ENCODE peak calls at places on chromosomes 6 and 20, in six cellular contexts. L is ovary, B is coronary artery, X is stomach, Q is fibroblast of mammary gland, C is AG10803. M is an unnamed sample.

GRCh38 chr6:150182460-150183078 is 39.7 kb downstream of the PPP1R14C start:
- DNase-seq in L (no peak), B (no peak), X (no peak), Q (no peak), C (no peak), M (no peak)

GRCh38 chr6:155187994-155188706 is 75.7 kb upstream of the CLDN20 start:
- DNase-seq in L (no peak), B (no peak), X (no peak), Q (peak; percentile 55), C (peak; percentile 46), M (no peak)

GRCh38 chr6:54717849-54718455 is 128.6 kb upstream of the FAM83B start:
- DNase-seq in L (no peak), B (no peak), X (peak; percentile 84), Q (peak; percentile 51), C (peak; percentile 33), M (peak; percentile 71)

GRCh38 chr20:51560042-51560441 is 17.5 kb upstream of the NFATC2 start:
- DNase-seq in L (no peak), B (no peak), X (no peak), Q (no peak), C (no peak), M (no peak)

GRCh38 chr20:19875746-19876145 is 117.7 kb downstream of the RIN2 start:
- DNase-seq in L (no peak), B (no peak), X (no peak), Q (peak; percentile 11), C (peak; percentile 64), M (no peak)

GRCh38 chr6:1552296-1552761 is 57.4 kb upstream of the FOXC1 start:
- DNase-seq in L (no peak), B (no peak), X (no peak), Q (peak; percentile 69), C (peak; percentile 51), M (peak; percentile 35)

GRCh38 chr6:122704086-122704485 is 75.4 kb upstream of the FABP7 start:
- DNase-seq in L (no peak), B (no peak), X (no peak), Q (no peak), C (no peak), M (no peak)

GRCh38 chr6:21679761-21680265 is 86.3 kb downstream of the SOX4 start:
- DNase-seq in L (no peak), B (no peak), X (no peak), Q (peak; percentile 55), C (peak; percentile 86), M (no peak)

GRCh38 chr6:31776961-31777666 is at the start of gene VWA7:
- DNase-seq in L (peak; percentile 78), B (no peak), X (peak; percentile 89), Q (peak; percentile 83), C (peak; percentile 56), M (peak; percentile 83)

GRCh38 chr20:47350181-47350550 is 6.3 kb downstream of the ZMYND8 start:
- DNase-seq in L (no peak), B (no peak), X (no peak), Q (no peak), C (no peak), M (peak; percentile 54)

GRCh38 chr6:42454428-42454791 is 2.7 kb upstream of the TRERF1 start:
- DNase-seq in L (no peak), B (no peak), X (peak; percentile 69), Q (no peak), C (no peak), M (no peak)

GRCh38 chr6:167795874-167796667 is 30.6 kb upstream of the AFDN start:
- DNase-seq in L (no peak), B (no peak), X (peak; percentile 84), Q (no peak), C (no peak), M (no peak)

GRCh38 chr20:7926767-7927166 is 13.5 kb downstream of the HAO1 start:
- DNase-seq in L (no peak), B (no peak), X (no peak), Q (peak; percentile 55), C (peak; percentile 58), M (peak; percentile 8)

GRCh38 chr6:156767603-156768467 is 9.3 kb upstream of the ARID1B start:
- DNase-seq in L (no peak), B (no peak), X (no peak), Q (peak; percentile 74), C (no peak), M (peak; percentile 87)

GRCh38 chr6:161549977-161550655 is 276.3 kb upstream of the AGPAT4 start:
- DNase-seq in L (no peak), B (no peak), X (no peak), Q (no peak), C (no peak), M (no peak)
- TF ChIP-seq CTCF in L (no peak), B (no peak), X (no peak), Q (no peak), C (no peak), M (no peak)

DNA sequence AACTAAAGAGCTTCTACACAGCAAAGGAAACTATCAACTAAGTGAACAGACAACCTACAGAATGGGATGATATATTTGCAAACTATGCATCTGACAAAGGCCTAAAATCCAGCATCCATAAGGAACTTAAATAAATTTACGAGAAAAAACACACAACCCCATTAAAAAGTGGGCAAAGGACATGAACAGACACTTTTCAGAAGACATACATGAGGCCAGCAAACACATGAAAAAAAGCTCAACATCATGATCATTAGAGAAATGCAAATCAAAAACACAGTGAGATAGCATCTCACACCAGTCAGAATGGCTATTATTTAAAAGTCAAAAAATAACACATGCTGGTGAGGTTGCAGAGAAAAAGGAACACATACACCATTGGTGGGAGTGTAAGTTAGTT is 24.5 kb downstream of the AGPAT4 start:
- DNase-seq in L (no peak), B (no peak), X (no peak), Q (no peak), C (no peak), M (no peak)
- TF ChIP-seq CTCF in L (no peak), B (no peak), X (no peak), Q (no peak), C (no peak), M (no peak)

GRCh38 chr6:152635949-152636674 is 1.1 kb downstream of the SYNE1 start:
- DNase-seq in L (peak; percentile 56), B (no peak), X (no peak), Q (peak; percentile 19), C (peak; percentile 34), M (peak; percentile 75)
- TF ChIP-seq CTCF in L (no peak), B (no peak), X (no peak), Q (no peak), C (no peak), M (no peak)

DNA sequence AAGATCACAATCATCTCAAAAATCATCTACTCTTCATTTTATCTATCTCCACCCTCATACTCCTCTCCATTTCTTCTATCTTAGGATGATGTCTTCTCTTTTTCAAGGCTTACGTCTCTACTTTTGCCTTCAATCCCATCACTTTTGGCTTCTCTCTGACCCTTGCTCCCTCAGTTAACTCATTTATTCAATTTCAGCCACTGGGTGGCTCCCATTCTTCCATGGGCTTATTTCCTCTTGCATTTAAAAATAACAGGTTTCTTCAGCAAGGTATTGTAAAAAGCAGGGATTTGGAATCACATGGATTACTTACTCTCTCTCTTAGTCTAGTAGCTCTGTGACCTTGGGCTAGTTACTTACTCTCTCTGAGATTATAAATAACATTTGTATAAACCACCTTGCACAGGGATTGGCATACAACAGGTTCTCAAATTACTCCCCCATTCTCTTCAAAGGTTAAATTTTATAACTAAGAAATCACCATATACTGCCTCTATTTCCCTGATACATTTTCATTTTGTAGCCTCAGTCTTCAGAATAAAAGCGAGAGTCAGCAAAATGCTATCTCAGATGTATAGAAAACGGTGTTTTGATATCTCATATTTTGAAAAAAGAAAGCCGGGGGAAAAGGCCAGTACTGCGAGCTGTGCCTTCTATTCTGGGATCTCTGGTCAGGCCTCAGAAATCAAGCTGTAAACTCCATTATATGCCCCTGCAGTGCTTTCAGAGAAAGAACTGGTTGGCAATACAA is 5.5 kb downstream of the ZSCAN12 start:
- DNase-seq in L (no peak), B (no peak), X (no peak), Q (peak; percentile 17), C (peak; percentile 13), M (no peak)
- TF ChIP-seq CTCF in L (no peak), B (no peak), X (no peak), Q (peak; percentile 36), C (peak; percentile 36), M (no peak)

GRCh38 chr6:116433313-116433712 is 27.9 kb upstream of the CALHM6 start:
- DNase-seq in L (no peak), B (no peak), X (no peak), Q (no peak), C (no peak), M (no peak)
- TF ChIP-seq CTCF in L (no peak), B (no peak), X (no peak), Q (no peak), C (no peak), M (no peak)

DNA sequence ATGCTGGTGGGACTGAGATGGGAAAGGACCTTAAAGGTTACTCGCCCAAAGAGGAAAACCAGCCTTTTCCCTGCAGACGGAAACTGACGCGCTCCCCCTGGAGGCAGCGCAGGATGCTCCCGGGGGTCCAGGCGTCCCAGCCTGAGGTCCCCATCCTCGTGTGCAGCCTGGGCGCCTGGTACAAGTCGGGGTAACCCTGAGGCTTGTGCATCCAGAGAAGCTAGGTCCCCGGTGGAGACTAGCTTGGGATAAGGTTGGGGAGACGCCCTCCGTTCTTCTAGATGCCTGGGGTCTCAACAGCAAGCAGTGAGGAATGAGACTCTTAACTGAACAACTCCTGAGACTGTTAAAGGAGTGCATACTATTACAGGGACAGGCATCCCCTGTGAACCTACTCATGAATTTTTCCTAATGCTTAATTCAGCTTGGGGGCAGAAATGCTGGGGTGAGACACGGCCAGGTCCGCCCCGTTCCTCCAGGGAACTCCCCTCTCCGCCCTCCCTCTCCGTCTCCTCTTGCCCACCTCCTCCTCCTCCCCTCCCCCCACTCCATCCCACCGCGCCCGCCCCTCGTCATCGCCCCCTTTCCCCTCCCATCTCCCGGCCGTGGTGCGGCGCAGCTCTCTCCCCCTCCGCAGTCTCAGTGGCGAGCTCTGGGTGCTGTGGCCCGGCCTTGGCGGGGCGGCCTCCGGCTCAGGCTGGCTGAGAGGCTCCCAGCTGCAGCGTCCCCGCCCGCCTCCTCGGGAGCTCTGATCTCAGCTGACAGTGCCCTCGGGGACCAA is at the start of gene PRSS35:
- DNase-seq in L (peak; percentile 76), B (peak; percentile 81), X (peak; percentile 47), Q (peak; percentile 41), C (peak; percentile 40), M (peak; percentile 38)
- TF ChIP-seq CTCF in L (peak; percentile 32), B (peak; percentile 18), X (peak; percentile 57), Q (peak; percentile 75), C (peak; percentile 82), M (peak; percentile 50)

GRCh38 chr6:13638626-13639025 is 23.5 kb downstream of the NOL7 start:
- DNase-seq in L (no peak), B (no peak), X (no peak), Q (no peak), C (no peak), M (no peak)
- TF ChIP-seq CTCF in L (no peak), B (no peak), X (no peak), Q (no peak), C (no peak), M (no peak)

DNA sequence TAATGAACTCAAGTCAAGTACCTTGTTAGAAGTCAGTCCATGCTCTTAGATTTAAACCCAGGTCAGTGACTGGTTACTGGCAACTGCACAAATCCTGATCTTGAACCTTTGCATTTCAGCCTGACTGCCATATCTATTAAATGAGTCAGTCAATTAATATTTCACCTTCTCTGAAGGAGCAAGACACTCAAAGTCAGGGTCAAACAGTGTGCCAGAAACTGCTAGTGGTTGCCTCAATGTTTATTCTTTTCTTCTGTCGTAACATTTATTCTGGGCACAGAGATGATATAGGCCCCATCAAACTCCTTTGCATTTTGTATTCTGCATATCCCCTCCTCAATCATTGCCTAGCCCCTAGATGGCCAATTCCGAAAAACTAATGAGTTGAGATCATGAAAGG is 193.9 kb upstream of the MOCS1 start:
- DNase-seq in L (no peak), B (no peak), X (no peak), Q (no peak), C (no peak), M (no peak)
- TF ChIP-seq CTCF in L (no peak), B (no peak), X (no peak), Q (no peak), C (no peak), M (no peak)

M was measured in GM12865.